ENCODE peak calls at places on chromosomes 2 and 18, in five cellular contexts. Y, I, O, L and J are unnamed samples.

GRCh38 chr2:45860136-45861106 is 208.9 kb downstream of the PRKCE start:
- DNase-seq in Y (peak; percentile 52), I (peak; percentile 29), O (no peak), L (no peak), J (peak; percentile 77)

GRCh38 chr2:74552914-74553811 is 579 bp downstream of the LOXL3 start:
- DNase-seq in Y (no peak), I (no peak), O (no peak), L (no peak), J (peak; percentile 76)

GRCh38 chr2:128494640-128495321 is 176.1 kb upstream of the HS6ST1 start:
- DNase-seq in Y (no peak), I (no peak), O (no peak), L (no peak), J (no peak)

GRCh38 chr18:78406743-78407455 is 572.7 kb upstream of the SALL3 start:
- DNase-seq in Y (no peak), I (no peak), O (no peak), L (no peak), J (no peak)

GRCh38 chr18:55458456-55459238 is 129.3 kb downstream of the TCF4 start:
- DNase-seq in Y (no peak), I (no peak), O (no peak), L (no peak), J (peak; percentile 33)

GRCh38 chr2:236549165-236549564 is 20.5 kb upstream of the ACKR3 start:
- DNase-seq in Y (no peak), I (no peak), O (no peak), L (no peak), J (no peak)

GRCh38 chr2:44136186-44136585 is 32.5 kb upstream of the PPM1B start:
- DNase-seq in Y (peak; percentile 50), I (no peak), O (no peak), L (no peak), J (peak; percentile 28)

GRCh38 chr18:9803698-9804516 is 81.9 kb upstream of the TXNDC2 start:
- DNase-seq in Y (no peak), I (no peak), O (no peak), L (no peak), J (no peak)

GRCh38 chr2:69933254-69933828 is 18.4 kb downstream of the MXD1 start:
- DNase-seq in Y (no peak), I (no peak), O (no peak), L (no peak), J (no peak)

GRCh38 chr2:40062381-40062780 is 283.3 kb upstream of the THUMPD2 start:
- DNase-seq in Y (no peak), I (no peak), O (no peak), L (no peak), J (no peak)

GRCh38 chr2:23571527-23572295 is 186.7 kb downstream of the KLHL29 start:
- DNase-seq in Y (no peak), I (no peak), O (no peak), L (no peak), J (no peak)

GRCh38 chr2:144705328-144706245 is 185.7 kb upstream of the ZEB2 start:
- DNase-seq in Y (peak; percentile 29), I (no peak), O (no peak), L (no peak), J (peak; percentile 36)

GRCh38 chr2:165601866-165602636 is 132.6 kb downstream of the CSRNP3 start:
- DNase-seq in Y (peak; percentile 36), I (no peak), O (no peak), L (no peak), J (no peak)

GRCh38 chr2:48496867-48497266 is 33.1 kb upstream of the STON1 start:
- DNase-seq in Y (peak; percentile 51), I (no peak), O (no peak), L (no peak), J (no peak)

GRCh38 chr18:31562726-31563125 is 29.0 kb upstream of the TTR start:
- DNase-seq in Y (no peak), I (no peak), O (no peak), L (no peak), J (no peak)

GRCh38 chr2:32697156-32697555 is 69.3 kb downstream of the TTC27 start:
- DNase-seq in Y (peak; percentile 82), I (no peak), O (no peak), L (no peak), J (peak; percentile 65)

GRCh38 chr2:240886678-240887574 is 9.0 kb downstream of the MAB21L4 start:
- DNase-seq in Y (no peak), I (no peak), O (no peak), L (no peak), J (no peak)

GRCh38 chr2:220335591-220335915 is 708.1 kb downstream of the SLC4A3 start:
- DNase-seq in Y (no peak), I (no peak), O (no peak), L (no peak), J (peak; percentile 85)

GRCh38 chr2:9303528-9304225 is 97.1 kb downstream of the ASAP2 start:
- DNase-seq in Y (no peak), I (no peak), O (no peak), L (no peak), J (no peak)

GRCh38 chr2:65666156-65666725 is 233.8 kb upstream of the SPRED2 start:
- DNase-seq in Y (peak; percentile 70), I (no peak), O (no peak), L (no peak), J (peak; percentile 83)

GRCh38 chr18:36655074-36655473 is 173.7 kb downstream of the TPGS2 start:
- DNase-seq in Y (no peak), I (no peak), O (no peak), L (no peak), J (no peak)

GRCh38 chr2:105977212-105977611 is 216.9 kb downstream of the UXS1 start:
- DNase-seq in Y (peak; percentile 66), I (peak; percentile 44), O (peak; percentile 9), L (peak; percentile 16), J (peak; percentile 92)

GRCh38 chr2:225764346-225764745 is 364.8 kb downstream of the NYAP2 start:
- DNase-seq in Y (peak; percentile 14), I (no peak), O (no peak), L (no peak), J (no peak)

GRCh38 chr2:75844651-75845050 is 133.9 kb upstream of the GCFC2 start:
- DNase-seq in Y (peak; percentile 23), I (no peak), O (no peak), L (no peak), J (no peak)

GRCh38 chr18:74271656-74272055 is 20.1 kb downstream of the CYB5A start:
- DNase-seq in Y (no peak), I (no peak), O (no peak), L (no peak), J (no peak)